ENCODE peak calls at places on chromosome 1, in nine cellular contexts. M is GM19239; H is lower lobe of right lung; L is activated CD4-positive, CD25-positive, alpha-beta regulatory T cell treated with anti-CD3 and anti-CD28 coated beads, Interleukin-2, amount 50 U/mL, for 16 hours; N is activated naive CD4-positive, alpha-beta T cell treated with anti-CD3 and anti-CD28 coated beads, Interleukin-2, amount 50 U/mL, for 16 hours; J is choroid plexus epithelial cell; F is RCC 7860; Z is neural progenitor cell; I is T-helper 1 cell. K is an unnamed sample.

GRCh38 chr1:227749916-227750710 is 14.9 kb downstream of the SNAP47 start:
- DNase-seq in F (no peak), J (no peak), L (no peak), M (no peak), H (peak), Z (no peak), N (no peak), I (no peak), K (no peak)

GRCh38 chr1:86866665-86867064 is 47.3 kb downstream of the SELENOF start:
- DNase-seq in F (no peak), M (no peak), N (no peak), Z (no peak), J (peak), H (no peak), I (no peak), L (no peak), K (peak)

GRCh38 chr1:203660931-203661484 is 34.4 kb downstream of the ATP2B4 start:
- DNase-seq in L (no peak), M (no peak), Z (no peak), H (no peak), N (no peak), I (no peak), F (no peak), J (no peak), K (no peak)

GRCh38 chr1:214102907-214103306 is 115.1 kb downstream of the PROX1 start:
- DNase-seq in I (no peak), L (no peak), M (no peak), J (peak), N (no peak), Z (peak), F (no peak), H (no peak), K (peak)

GRCh38 chr1:203663294-203663693 is 36.7 kb downstream of the ATP2B4 start:
- DNase-seq in J (peak), Z (no peak), F (peak), H (no peak), M (no peak), I (no peak), N (no peak), L (no peak), K (peak)

GRCh38 chr1:184632415-184633175 is 122.1 kb downstream of the EDEM3 start:
- DNase-seq in J (no peak), I (no peak), N (no peak), F (no peak), M (no peak), L (no peak), Z (no peak), H (peak), K (no peak)

GRCh38 chr1:181192277-181192676 is 103.8 kb downstream of the IER5 start:
- DNase-seq in Z (no peak), N (no peak), J (no peak), F (no peak), H (no peak), L (no peak), M (no peak), I (no peak), K (no peak)

GRCh38 chr1:52600533-52601179 is 1.5 kb upstream of the GPX7 start:
- DNase-seq in H (no peak), J (no peak), F (no peak), L (no peak), M (no peak), N (no peak), Z (no peak), I (no peak), K (no peak)

GRCh38 chr1:107866870-107867269 is 98.1 kb downstream of the VAV3 start:
- DNase-seq in N (no peak), J (no peak), I (no peak), Z (no peak), L (no peak), M (no peak), H (no peak), F (no peak), K (no peak)

GRCh38 chr1:9250586-9251381 is 16.2 kb downstream of the H6PD start:
- DNase-seq in L (no peak), N (no peak), M (no peak), H (peak), J (peak), Z (no peak), I (no peak), F (no peak), K (no peak)

GRCh38 chr1:88204768-88205167 is 479.3 kb upstream of the PKN2 start:
- DNase-seq in M (no peak), J (no peak), F (no peak), Z (no peak), H (no peak), L (no peak), I (no peak), N (no peak), K (no peak)

GRCh38 chr1:164932580-164932979 is 373.6 kb downstream of the PBX1 start:
- DNase-seq in J (no peak), H (no peak), N (no peak), Z (no peak), F (no peak), M (no peak), L (no peak), I (no peak), K (no peak)

GRCh38 chr1:37944091-37944763 is 2.6 kb downstream of the INPP5B start:
- DNase-seq in N (no peak), Z (no peak), J (peak), L (no peak), H (peak), M (no peak), I (no peak), F (no peak), K (no peak)

GRCh38 chr1:3899776-3900149 is 309 bp downstream of the C1orf174 start:
- DNase-seq in Z (peak), L (no peak), N (no peak), F (no peak), M (no peak), I (no peak), J (no peak), H (no peak), K (no peak)

GRCh38 chr1:201649776-201650607 is 111.1 kb downstream of the NAV1 start:
- DNase-seq in M (no peak), F (no peak), N (no peak), L (no peak), I (no peak), Z (peak), H (peak), J (peak), K (no peak)

GRCh38 chr1:6392880-6393399 is 627 bp downstream of the ACOT7 start:
- DNase-seq in F (no peak), N (no peak), I (no peak), L (no peak), H (peak), M (peak), J (no peak), Z (peak), K (no peak)

GRCh38 chr1:117810553-117810952 is 118.9 kb downstream of the GDAP2 start:
- DNase-seq in L (no peak), Z (no peak), H (no peak), I (no peak), M (no peak), F (no peak), J (no peak), N (no peak), K (no peak)

GRCh38 chr1:224632381-224632871 is 16.3 kb downstream of the CNIH3 start:
- DNase-seq in I (no peak), F (peak), Z (no peak), N (no peak), J (peak), H (no peak), L (no peak), M (no peak), K (no peak)

GRCh38 chr1:216566809-216567208 is 143.6 kb upstream of the USH2A start:
- DNase-seq in I (no peak), J (peak), L (no peak), N (no peak), H (no peak), F (no peak), M (no peak), Z (no peak), K (no peak)

GRCh38 chr1:47944561-47944960 is 52.6 kb downstream of the TRABD2B start:
- DNase-seq in J (peak), H (no peak), N (no peak), Z (no peak), F (no peak), M (no peak), L (no peak), I (no peak), K (no peak)

GRCh38 chr1:8006037-8006963 is 19.8 kb downstream of the ERRFI1 start:
- DNase-seq in N (no peak), Z (no peak), I (no peak), M (no peak), H (no peak), J (peak), F (no peak), L (no peak), K (no peak)

GRCh38 chr1:165116732-165117131 is 239.8 kb downstream of the LMX1A start:
- DNase-seq in N (no peak), J (peak), M (no peak), H (no peak), I (no peak), F (peak), Z (no peak), L (no peak), K (peak)

GRCh38 chr1:213507472-213508223 is 456.6 kb downstream of the RPS6KC1 start:
- DNase-seq in M (no peak), Z (no peak), H (peak), F (no peak), L (no peak), J (no peak), N (no peak), I (no peak), K (no peak)

GRCh38 chr1:39762550-39763540 is 8.3 kb downstream of the OXCT2 start:
- DNase-seq in M (no peak), I (no peak), H (no peak), J (no peak), Z (no peak), L (no peak), F (no peak), N (no peak), K (no peak)

GRCh38 chr1:207713529-207713928 is 38.3 kb upstream of the CD46 start:
- DNase-seq in N (no peak), J (peak), L (no peak), H (no peak), I (no peak), Z (no peak), F (no peak), M (no peak), K (no peak)

GRCh38 chr1:234987415-234988159 is 141.1 kb downstream of the TOMM20 start:
- DNase-seq in F (peak), N (no peak), I (no peak), H (peak), L (no peak), J (peak), M (no peak), Z (peak), K (no peak)

GRCh38 chr1:147622731-147623130 is 47.6 kb downstream of the ACP6 start:
- DNase-seq in H (no peak), J (peak), F (no peak), Z (no peak), L (no peak), M (no peak), I (no peak), N (no peak), K (no peak)

GRCh38 chr1:64675718-64676345 is 69.0 kb upstream of the RAVER2 start:
- DNase-seq in Z (peak), N (no peak), H (no peak), F (peak), M (no peak), J (peak), L (no peak), I (no peak), K (no peak)